ENCODE peak calls at places on chromosomes 6 and 20, in eight cellular contexts. One of them, this sample, is unnamed.

GRCh38 chr6:47479156-47479541 is 1.6 kb downstream of the CD2AP start:
- DNase-seq in fibroblast of lung: no peak
- DNase-seq in GM12878: no peak
- DNase-seq in GM23248: peak; percentile 56
- DNase-seq in colonic mucosa: no peak
- DNase-seq in IMR-90: peak; percentile 17
- DNase-seq in SK-N-SH: no peak
- DNase-seq in neural progenitor cell: no peak
- DNase-seq in this sample: no peak

GRCh38 chr6:151675746-151676459 is 131.6 kb upstream of the ESR1 start:
- DNase-seq in fibroblast of lung: peak; percentile 4
- DNase-seq in GM12878: peak; percentile 11
- DNase-seq in GM23248: peak; percentile 57
- DNase-seq in colonic mucosa: peak; percentile 39
- DNase-seq in IMR-90: peak; percentile 4
- DNase-seq in SK-N-SH: peak; percentile 64
- DNase-seq in neural progenitor cell: peak; percentile 68
- DNase-seq in this sample: peak; percentile 49

GRCh38 chr6:10947966-10948365 is 61.1 kb downstream of the SYCP2L start:
- DNase-seq in fibroblast of lung: no peak
- DNase-seq in GM12878: no peak
- DNase-seq in GM23248: no peak
- DNase-seq in colonic mucosa: no peak
- DNase-seq in IMR-90: no peak
- DNase-seq in SK-N-SH: no peak
- DNase-seq in neural progenitor cell: no peak
- DNase-seq in this sample: no peak

GRCh38 chr6:89375427-89375868 is 22.9 kb upstream of the UBE2J1 start:
- DNase-seq in fibroblast of lung: no peak
- DNase-seq in GM12878: no peak
- DNase-seq in GM23248: no peak
- DNase-seq in colonic mucosa: peak; percentile 77
- DNase-seq in IMR-90: no peak
- DNase-seq in SK-N-SH: peak; percentile 60
- DNase-seq in neural progenitor cell: peak; percentile 82
- DNase-seq in this sample: peak; percentile 93

GRCh38 chr6:4297348-4297747 is 162.0 kb upstream of the ECI2 start:
- DNase-seq in fibroblast of lung: no peak
- DNase-seq in GM12878: no peak
- DNase-seq in GM23248: no peak
- DNase-seq in colonic mucosa: no peak
- DNase-seq in IMR-90: no peak
- DNase-seq in SK-N-SH: no peak
- DNase-seq in neural progenitor cell: no peak
- DNase-seq in this sample: no peak

GRCh38 chr20:36527331-36528125 is 13.8 kb upstream of the MYL9 start:
- DNase-seq in fibroblast of lung: no peak
- DNase-seq in GM12878: no peak
- DNase-seq in GM23248: no peak
- DNase-seq in colonic mucosa: no peak
- DNase-seq in IMR-90: no peak
- DNase-seq in SK-N-SH: no peak
- DNase-seq in neural progenitor cell: no peak
- DNase-seq in this sample: no peak

GRCh38 chr20:17786221-17786718 is 86.5 kb downstream of the BANF2 start:
- DNase-seq in fibroblast of lung: peak; percentile 77
- DNase-seq in GM12878: no peak
- DNase-seq in GM23248: peak; percentile 60
- DNase-seq in colonic mucosa: no peak
- DNase-seq in IMR-90: peak; percentile 75
- DNase-seq in SK-N-SH: no peak
- DNase-seq in neural progenitor cell: no peak
- DNase-seq in this sample: no peak

GRCh38 chr6:151747890-151748289 is 59.6 kb upstream of the ESR1 start:
- DNase-seq in fibroblast of lung: no peak
- DNase-seq in GM12878: no peak
- DNase-seq in GM23248: peak; percentile 37
- DNase-seq in colonic mucosa: no peak
- DNase-seq in IMR-90: no peak
- DNase-seq in SK-N-SH: no peak
- DNase-seq in neural progenitor cell: no peak
- DNase-seq in this sample: no peak

GRCh38 chr6:145532361-145532760 is 203.0 kb downstream of the EPM2A start:
- DNase-seq in fibroblast of lung: no peak
- DNase-seq in GM12878: no peak
- DNase-seq in GM23248: no peak
- DNase-seq in colonic mucosa: no peak
- DNase-seq in IMR-90: no peak
- DNase-seq in SK-N-SH: no peak
- DNase-seq in neural progenitor cell: no peak
- DNase-seq in this sample: no peak

GRCh38 chr6:10033223-10033829 is 381.5 kb downstream of the TFAP2A start:
- DNase-seq in fibroblast of lung: peak; percentile 46
- DNase-seq in GM12878: no peak
- DNase-seq in GM23248: peak; percentile 26
- DNase-seq in colonic mucosa: no peak
- DNase-seq in IMR-90: no peak
- DNase-seq in SK-N-SH: no peak
- DNase-seq in neural progenitor cell: peak; percentile 34
- DNase-seq in this sample: no peak

GRCh38 chr20:16929756-16930155 is 181.6 kb downstream of the OTOR start:
- DNase-seq in fibroblast of lung: peak; percentile 81
- DNase-seq in GM12878: no peak
- DNase-seq in GM23248: peak; percentile 80
- DNase-seq in colonic mucosa: no peak
- DNase-seq in IMR-90: peak; percentile 59
- DNase-seq in SK-N-SH: no peak
- DNase-seq in neural progenitor cell: no peak
- DNase-seq in this sample: no peak

GRCh38 chr20:10523438-10523837 is 88.3 kb downstream of the SLX4IP start:
- DNase-seq in fibroblast of lung: no peak
- DNase-seq in GM12878: no peak
- DNase-seq in GM23248: no peak
- DNase-seq in colonic mucosa: no peak
- DNase-seq in IMR-90: no peak
- DNase-seq in SK-N-SH: no peak
- DNase-seq in neural progenitor cell: no peak
- DNase-seq in this sample: no peak

GRCh38 chr6:81382852-81383251 is 369.6 kb downstream of the TENT5A start:
- DNase-seq in fibroblast of lung: no peak
- DNase-seq in GM12878: no peak
- DNase-seq in GM23248: no peak
- DNase-seq in colonic mucosa: no peak
- DNase-seq in IMR-90: no peak
- DNase-seq in SK-N-SH: no peak
- DNase-seq in neural progenitor cell: no peak
- DNase-seq in this sample: no peak

GRCh38 chr20:41456341-41456740 is 89.7 kb upstream of the EMILIN3 start:
- DNase-seq in fibroblast of lung: peak; percentile 14
- DNase-seq in GM12878: no peak
- DNase-seq in GM23248: peak; percentile 47
- DNase-seq in colonic mucosa: no peak
- DNase-seq in IMR-90: peak; percentile 77
- DNase-seq in SK-N-SH: no peak
- DNase-seq in neural progenitor cell: no peak
- DNase-seq in this sample: no peak

GRCh38 chr20:37053230-37053950 is 42.4 kb downstream of the RBL1 start:
- DNase-seq in fibroblast of lung: peak; percentile 13
- DNase-seq in GM12878: no peak
- DNase-seq in GM23248: peak; percentile 1
- DNase-seq in colonic mucosa: no peak
- DNase-seq in IMR-90: peak; percentile 57
- DNase-seq in SK-N-SH: no peak
- DNase-seq in neural progenitor cell: no peak
- DNase-seq in this sample: no peak

GRCh38 chr6:105482227-105482839 is 79.5 kb upstream of the PREP start:
- DNase-seq in fibroblast of lung: peak; percentile 43
- DNase-seq in GM12878: no peak
- DNase-seq in GM23248: no peak
- DNase-seq in colonic mucosa: no peak
- DNase-seq in IMR-90: peak; percentile 38
- DNase-seq in SK-N-SH: no peak
- DNase-seq in neural progenitor cell: no peak
- DNase-seq in this sample: peak; percentile 64

GRCh38 chr20:22495789-22496188 is 88.6 kb downstream of the FOXA2 start:
- DNase-seq in fibroblast of lung: no peak
- DNase-seq in GM12878: no peak
- DNase-seq in GM23248: no peak
- DNase-seq in colonic mucosa: no peak
- DNase-seq in IMR-90: no peak
- DNase-seq in SK-N-SH: no peak
- DNase-seq in neural progenitor cell: no peak
- DNase-seq in this sample: no peak

GRCh38 chr6:40376113-40376650 is 211.0 kb downstream of the LRFN2 start:
- DNase-seq in fibroblast of lung: no peak
- DNase-seq in GM12878: no peak
- DNase-seq in GM23248: no peak
- DNase-seq in colonic mucosa: no peak
- DNase-seq in IMR-90: no peak
- DNase-seq in SK-N-SH: no peak
- DNase-seq in neural progenitor cell: no peak
- DNase-seq in this sample: no peak

GRCh38 chr20:36975085-36975829 is 23.7 kb upstream of the SAMHD1 start:
- DNase-seq in fibroblast of lung: no peak
- DNase-seq in GM12878: no peak
- DNase-seq in GM23248: no peak
- DNase-seq in colonic mucosa: no peak
- DNase-seq in IMR-90: no peak
- DNase-seq in SK-N-SH: no peak
- DNase-seq in neural progenitor cell: no peak
- DNase-seq in this sample: peak; percentile 37

GRCh38 chr6:15913001-15913400 is 215.9 kb upstream of the MYLIP start:
- DNase-seq in fibroblast of lung: no peak
- DNase-seq in GM12878: no peak
- DNase-seq in GM23248: no peak
- DNase-seq in colonic mucosa: no peak
- DNase-seq in IMR-90: no peak
- DNase-seq in SK-N-SH: no peak
- DNase-seq in neural progenitor cell: no peak
- DNase-seq in this sample: no peak

GRCh38 chr6:139030539-139030938 is 2.0 kb downstream of the ABRACL start:
- DNase-seq in fibroblast of lung: no peak
- DNase-seq in GM12878: peak; percentile 48
- DNase-seq in GM23248: no peak
- DNase-seq in colonic mucosa: no peak
- DNase-seq in IMR-90: no peak
- DNase-seq in SK-N-SH: no peak
- DNase-seq in neural progenitor cell: no peak
- DNase-seq in this sample: no peak

GRCh38 chr6:167244064-167244949 is 46.8 kb upstream of the UNC93A start:
- DNase-seq in fibroblast of lung: no peak
- DNase-seq in GM12878: no peak
- DNase-seq in GM23248: no peak
- DNase-seq in colonic mucosa: no peak
- DNase-seq in IMR-90: no peak
- DNase-seq in SK-N-SH: no peak
- DNase-seq in neural progenitor cell: no peak
- DNase-seq in this sample: no peak
- H3K9ac ChIP-seq in fibroblast of lung: no peak overlapping the region
- H3K9ac ChIP-seq in GM12878: no peak overlapping the region
- H3K9ac ChIP-seq in GM23248: no peak overlapping the region
- H3K9ac ChIP-seq in colonic mucosa: no peak overlapping the region
- H3K9ac ChIP-seq in IMR-90: no peak overlapping the region
- H3K9ac ChIP-seq in SK-N-SH: no peak overlapping the region
- H3K9ac ChIP-seq in neural progenitor cell: no peak overlapping the region
- H3K9ac ChIP-seq in this sample: no peak overlapping the region

GRCh38 chr6:34529665-34530327 is 26.3 kb downstream of the SPDEF start:
- DNase-seq in fibroblast of lung: no peak
- DNase-seq in GM12878: no peak
- DNase-seq in GM23248: no peak
- DNase-seq in colonic mucosa: peak; percentile 57
- DNase-seq in IMR-90: no peak
- DNase-seq in SK-N-SH: no peak
- DNase-seq in neural progenitor cell: no peak
- DNase-seq in this sample: no peak
- H3K9ac ChIP-seq in fibroblast of lung: no peak overlapping the region
- H3K9ac ChIP-seq in GM12878: no peak overlapping the region
- H3K9ac ChIP-seq in GM23248: no peak overlapping the region
- H3K9ac ChIP-seq in colonic mucosa: no peak overlapping the region
- H3K9ac ChIP-seq in IMR-90: no peak overlapping the region
- H3K9ac ChIP-seq in SK-N-SH: no peak overlapping the region
- H3K9ac ChIP-seq in neural progenitor cell: no peak overlapping the region
- H3K9ac ChIP-seq in this sample: no peak overlapping the region

DNA sequence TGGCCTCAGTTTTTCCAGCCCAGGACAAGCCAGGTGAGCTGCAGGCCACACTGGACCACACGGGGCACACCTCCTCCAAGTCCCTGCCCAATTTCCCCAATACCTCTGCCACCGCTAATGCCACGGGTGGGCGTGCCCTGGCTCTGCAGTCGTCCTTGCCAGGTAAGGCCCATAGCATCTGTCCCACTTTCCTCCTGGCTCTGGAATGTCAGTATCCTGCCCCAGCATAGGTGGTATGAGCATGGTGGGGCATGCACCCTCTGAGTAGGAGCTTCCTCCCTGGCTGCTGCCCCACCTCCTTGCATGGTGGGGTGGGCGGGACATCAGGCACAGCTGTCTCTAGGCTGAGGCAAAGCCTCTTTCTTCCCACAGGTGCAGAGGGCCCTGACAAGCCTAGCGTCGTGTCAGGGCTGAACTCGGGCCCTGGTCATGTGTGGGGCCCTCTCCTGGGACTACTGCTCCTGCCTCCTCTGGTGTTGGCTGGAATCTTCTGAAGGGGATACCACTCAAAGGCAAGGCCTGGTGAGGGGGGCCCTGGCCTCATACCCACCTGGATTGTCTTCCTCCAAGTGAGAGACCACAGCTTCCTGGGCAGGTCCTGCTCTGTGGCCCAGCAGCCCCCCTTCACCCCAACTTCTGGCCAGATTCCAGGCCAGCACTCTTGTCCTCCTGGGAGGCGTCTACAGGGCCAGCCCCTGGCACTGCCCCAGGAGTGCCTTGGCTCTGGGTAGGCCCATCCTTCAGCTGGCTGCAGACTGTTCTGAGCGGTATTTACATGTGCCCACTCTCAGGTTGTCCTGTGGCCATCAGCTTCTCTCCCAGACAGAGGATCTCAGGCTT is 9.1 kb downstream of the PI16 start:
- DNase-seq in fibroblast of lung: no peak
- DNase-seq in GM12878: no peak
- DNase-seq in GM23248: no peak
- DNase-seq in colonic mucosa: no peak
- DNase-seq in IMR-90: no peak
- DNase-seq in SK-N-SH: no peak
- DNase-seq in neural progenitor cell: no peak
- DNase-seq in this sample: no peak
- H3K9ac ChIP-seq in fibroblast of lung: no peak overlapping the region
- H3K9ac ChIP-seq in GM12878: no peak overlapping the region
- H3K9ac ChIP-seq in GM23248: no peak overlapping the region
- H3K9ac ChIP-seq in colonic mucosa: no peak overlapping the region
- H3K9ac ChIP-seq in IMR-90: no peak overlapping the region
- H3K9ac ChIP-seq in SK-N-SH: no peak overlapping the region
- H3K9ac ChIP-seq in neural progenitor cell: no peak overlapping the region
- H3K9ac ChIP-seq in this sample: no peak overlapping the region

DNA sequence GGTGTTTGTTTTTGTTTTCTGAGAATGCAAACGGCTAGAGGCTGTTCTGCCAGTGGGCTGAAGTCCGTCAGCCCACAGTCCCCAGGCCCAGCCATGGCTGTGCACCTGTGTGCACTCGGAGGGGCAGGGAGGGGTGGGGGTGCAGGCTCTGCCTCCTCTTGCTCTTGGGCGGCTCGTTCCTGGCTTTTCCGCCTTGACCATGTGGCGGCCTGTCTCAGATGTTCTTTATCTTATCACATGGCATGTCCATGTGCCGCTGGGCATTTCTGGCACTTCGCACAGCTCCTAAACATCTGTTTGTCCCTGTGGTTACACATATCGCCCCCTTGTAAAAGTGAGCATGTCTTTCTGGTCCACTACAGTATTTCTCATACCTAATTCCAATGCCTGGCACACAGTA is 137.0 kb downstream of the CDH4 start:
- DNase-seq in fibroblast of lung: no peak
- DNase-seq in GM12878: no peak
- DNase-seq in GM23248: no peak
- DNase-seq in colonic mucosa: no peak
- DNase-seq in IMR-90: no peak
- DNase-seq in SK-N-SH: no peak
- DNase-seq in neural progenitor cell: no peak
- DNase-seq in this sample: no peak
- H3K9ac ChIP-seq in fibroblast of lung: no peak overlapping the region
- H3K9ac ChIP-seq in GM12878: no peak overlapping the region
- H3K9ac ChIP-seq in GM23248: no peak overlapping the region
- H3K9ac ChIP-seq in colonic mucosa: no peak overlapping the region
- H3K9ac ChIP-seq in IMR-90: no peak overlapping the region
- H3K9ac ChIP-seq in SK-N-SH: no peak overlapping the region
- H3K9ac ChIP-seq in neural progenitor cell: no peak overlapping the region
- H3K9ac ChIP-seq in this sample: no peak overlapping the region